ENCODE peak calls at places on chromosome 18, in six cellular contexts. F is GM12891; Y is adrenal gland; I is activated CD8-positive, alpha-beta memory T cell treated with anti-CD3 and anti-CD28 coated beads for 48 hours; U is substantia nigra; S is SK-N-DZ. O is an unnamed sample.

GRCh38 chr18:63410792-63411191 is 11.5 kb downstream of the VPS4B start:
- DNase-seq in F (no peak), Y (no peak), I (no peak), U (no peak), S (no peak), O (no peak)

GRCh38 chr18:40583671-40584070 is 1371.4 kb upstream of the PIK3C3 start:
- DNase-seq in F (no peak), Y (no peak), I (no peak), U (no peak), S (no peak), O (no peak)

GRCh38 chr18:57561728-57562423 is 24.6 kb downstream of the FECH start:
- DNase-seq in F (no peak), Y (peak), I (no peak), U (no peak), S (peak), O (no peak)

GRCh38 chr18:26909599-26910290 is 44.2 kb upstream of the AQP4 start:
- DNase-seq in F (no peak), Y (peak), I (no peak), U (no peak), S (no peak), O (peak)

GRCh38 chr18:54386043-54386442 is 28.3 kb downstream of the C18orf54 start:
- DNase-seq in F (no peak), Y (no peak), I (no peak), U (no peak), S (no peak), O (no peak)

GRCh38 chr18:30970201-30970816 is 72.2 kb downstream of the DSC3 start:
- DNase-seq in F (no peak), Y (no peak), I (no peak), U (no peak), S (peak), O (no peak)

GRCh38 chr18:51068111-51068510 is 38.1 kb downstream of the SMAD4 start:
- DNase-seq in F (no peak), Y (no peak), I (no peak), U (no peak), S (no peak), O (no peak)

GRCh38 chr18:63320690-63321265 is 1.2 kb upstream of the BCL2 start:
- DNase-seq in F (no peak), Y (peak), I (no peak), U (no peak), S (peak), O (peak)

GRCh38 chr18:72458256-72458655 is 85.9 kb downstream of the CBLN2 start:
- DNase-seq in F (no peak), Y (no peak), I (no peak), U (no peak), S (no peak), O (no peak)

GRCh38 chr18:45571714-45572113 is 43.6 kb upstream of the SLC14A2 start:
- DNase-seq in F (no peak), Y (no peak), I (no peak), U (no peak), S (no peak), O (peak)

GRCh38 chr18:9643549-9643948 is 29.2 kb upstream of the PPP4R1 start:
- DNase-seq in F (no peak), Y (no peak), I (no peak), U (no peak), S (no peak), O (peak)

GRCh38 chr18:3624546-3624817 is 174.5 kb downstream of the TGIF1 start:
- DNase-seq in F (no peak), Y (no peak), I (no peak), U (no peak), S (no peak), O (no peak)

GRCh38 chr18:11578799-11579198 is 30.6 kb upstream of the SLC35G4 start:
- DNase-seq in F (no peak), Y (no peak), I (no peak), U (no peak), S (no peak), O (no peak)

GRCh38 chr18:44974174-44974573 is 293.5 kb downstream of the SETBP1 start:
- DNase-seq in F (no peak), Y (no peak), I (no peak), U (no peak), S (no peak), O (no peak)

GRCh38 chr18:80034852-80035406 is 695 bp downstream of the RBFA start:
- DNase-seq in F (no peak), Y (no peak), I (no peak), U (no peak), S (no peak), O (peak)

GRCh38 chr18:77749189-77749588 is 499.5 kb downstream of the GALR1 start:
- DNase-seq in F (no peak), Y (no peak), I (no peak), U (no peak), S (no peak), O (no peak)

GRCh38 chr18:22398464-22398863 is 19.3 kb downstream of the CTAGE1 start:
- DNase-seq in F (no peak), Y (no peak), I (no peak), U (no peak), S (no peak), O (no peak)

GRCh38 chr18:49096021-49096420 is 145.3 kb upstream of the SMAD7 start:
- DNase-seq in F (no peak), Y (no peak), I (no peak), U (no peak), S (no peak), O (no peak)

GRCh38 chr18:50272593-50272992 is 6.3 kb upstream of the CFAP53 start:
- DNase-seq in F (no peak), Y (no peak), I (no peak), U (no peak), S (no peak), O (no peak)

GRCh38 chr18:75815767-75816166 is 388.3 kb upstream of the SMIM21 start:
- DNase-seq in F (no peak), Y (no peak), I (no peak), U (no peak), S (no peak), O (no peak)

GRCh38 chr18:6056171-6056932 is 161.0 kb upstream of the TMEM200C start:
- DNase-seq in F (no peak), Y (no peak), I (peak), U (no peak), S (no peak), O (no peak)

GRCh38 chr18:45274026-45274425 is 341.2 kb upstream of the SLC14A2 start:
- DNase-seq in F (no peak), Y (no peak), I (no peak), U (no peak), S (no peak), O (no peak)

GRCh38 chr18:59623456-59624383 is 73.5 kb downstream of the CCBE1 start:
- DNase-seq in F (no peak), Y (peak), I (no peak), U (no peak), S (no peak), O (no peak)

GRCh38 chr18:3836483-3836882 is 386.5 kb downstream of the TGIF1 start:
- DNase-seq in F (no peak), Y (no peak), I (no peak), U (no peak), S (no peak), O (no peak)

GRCh38 chr18:48902023-48902855 is 48.5 kb downstream of the SMAD7 start:
- DNase-seq in F (no peak), Y (peak), I (no peak), U (peak), S (peak), O (peak)

GRCh38 chr18:11512096-11513030 is 97.0 kb upstream of the SLC35G4 start:
- DNase-seq in F (no peak), Y (peak), I (no peak), U (no peak), S (no peak), O (no peak)

GRCh38 chr18:62399306-62399705 is 74.2 kb downstream of the TNFRSF11A start:
- DNase-seq in F (no peak), Y (no peak), I (no peak), U (no peak), S (no peak), O (no peak)

GRCh38 chr18:23684515-23685197 is 4.6 kb upstream of the LAMA3 start:
- DNase-seq in F (no peak), Y (no peak), I (no peak), U (no peak), S (no peak), O (no peak)

GRCh38 chr18:29164993-29165599 is 988.2 kb upstream of the CDH2 start:
- DNase-seq in F (no peak), Y (no peak), I (no peak), U (no peak), S (no peak), O (no peak)

GRCh38 chr18:13159579-13159978 is 59.0 kb upstream of the LDLRAD4 start:
- DNase-seq in F (peak), Y (peak), I (no peak), U (no peak), S (peak), O (no peak)

GRCh38 chr18:25310045-25310444 is 41.9 kb downstream of the ZNF521 start:
- DNase-seq in F (no peak), Y (peak), I (no peak), U (no peak), S (no peak), O (no peak)

GRCh38 chr18:37188016-37188791 is 359.3 kb downstream of the KIAA1328 start:
- DNase-seq in F (no peak), Y (no peak), I (no peak), U (no peak), S (no peak), O (no peak)

GRCh38 chr18:487371-487770 is 13.1 kb downstream of the COLEC12 start:
- DNase-seq in F (no peak), Y (no peak), I (no peak), U (no peak), S (no peak), O (no peak)

O was measured in thyroid gland.